ENCODE peak calls at places on chromosome 7, in six cellular contexts. V is prostate gland, C is kidney, U is fibroblast of lung, O is astrocyte of the spinal cord, K is astrocyte. N is an unnamed sample.

GRCh38 chr7:154928136-154929005 is 74.6 kb downstream of the PAXIP1 start:
- DNase-seq in V (peak), K (peak), U (peak), C (no peak), O (peak), N (peak)

GRCh38 chr7:71694678-71695077 is 562.7 kb downstream of the GALNT17 start:
- DNase-seq in O (no peak), K (no peak), V (no peak), C (no peak), U (no peak), N (no peak)

GRCh38 chr7:156827587-156828203 is 65.3 kb downstream of the LMBR1 start:
- DNase-seq in V (no peak), K (no peak), C (no peak), O (peak), U (peak), N (peak)

GRCh38 chr7:101636822-101637623 is 7.9 kb upstream of the MYL10 start:
- DNase-seq in C (no peak), U (no peak), V (no peak), K (no peak), O (no peak), N (no peak)

GRCh38 chr7:107344799-107345198 is 125.1 kb upstream of the GPR22 start:
- DNase-seq in O (no peak), K (no peak), C (no peak), U (no peak), V (no peak), N (no peak)

GRCh38 chr7:30899630-30900029 is 12.0 kb upstream of the AQP1 start:
- DNase-seq in U (no peak), K (no peak), C (no peak), O (no peak), V (no peak), N (no peak)

GRCh38 chr7:151624246-151624928 is 104.7 kb upstream of the RHEB start:
- DNase-seq in O (no peak), K (no peak), U (no peak), V (no peak), C (no peak), N (no peak)

GRCh38 chr7:2926120-2926897 is 82.2 kb upstream of the GNA12 start:
- DNase-seq in K (no peak), C (peak), U (no peak), O (no peak), V (no peak), N (no peak)

GRCh38 chr7:66894463-66895080 is 26.5 kb upstream of the TMEM248 start:
- DNase-seq in O (peak), U (peak), V (no peak), C (no peak), K (peak), N (peak)

GRCh38 chr7:139108256-139109187 is 998 bp downstream of the ZC3HAV1 start:
- DNase-seq in V (peak), C (peak), O (peak), K (peak), U (peak), N (peak)

GRCh38 chr7:73330772-73331171 is 2.8 kb downstream of the FKBP6 start:
- DNase-seq in V (no peak), O (no peak), C (no peak), K (no peak), U (no peak), N (no peak)

GRCh38 chr7:41436139-41436538 is 266.8 kb downstream of the INHBA start:
- DNase-seq in K (no peak), C (no peak), V (no peak), O (no peak), U (no peak), N (no peak)

GRCh38 chr7:102065226-102065625 is 221.4 kb upstream of the SH2B2 start:
- DNase-seq in U (no peak), V (no peak), O (no peak), K (no peak), C (no peak), N (no peak)

GRCh38 chr7:47804767-47805545 is 143.3 kb downstream of the PKD1L1 start:
- DNase-seq in V (no peak), K (peak), C (no peak), O (peak), U (no peak), N (no peak)

GRCh38 chr7:31114593-31115343 is 62.7 kb downstream of the ADCYAP1R1 start:
- DNase-seq in O (peak), C (no peak), V (no peak), U (peak), K (peak), N (peak)

GRCh38 chr7:28096713-28097112 is 83.9 kb downstream of the JAZF1 start:
- DNase-seq in K (no peak), O (peak), U (peak), V (peak), C (no peak), N (peak)

GRCh38 chr7:7127773-7128172 is 54.6 kb upstream of the C1GALT1 start:
- DNase-seq in U (no peak), V (no peak), O (no peak), C (no peak), K (no peak), N (no peak)

GRCh38 chr7:28931565-28931964 is 26.6 kb downstream of the TRIL start:
- DNase-seq in C (no peak), O (no peak), V (no peak), U (no peak), K (no peak), N (no peak)

GRCh38 chr7:157622000-157622399 is 285.2 kb downstream of the DNAJB6 start:
- DNase-seq in C (no peak), V (no peak), O (no peak), U (no peak), K (no peak), N (no peak)

GRCh38 chr7:65444899-65445823 is 71.5 kb downstream of the ZNF92 start:
- DNase-seq in V (no peak), O (no peak), U (no peak), C (no peak), K (no peak), N (no peak)

GRCh38 chr7:16846611-16847165 is 35.1 kb downstream of the AGR3 start:
- DNase-seq in V (no peak), U (no peak), C (no peak), K (no peak), O (no peak), N (no peak)

GRCh38 chr7:119408596-119408995 is 864.4 kb upstream of the KCND2 start:
- DNase-seq in O (no peak), V (no peak), U (no peak), C (no peak), K (no peak), N (no peak)

GRCh38 chr7:50588937-50589336 is 23.7 kb upstream of the DDC start:
- DNase-seq in C (no peak), O (no peak), V (no peak), U (no peak), K (no peak), N (no peak)
- TF ChIP-seq CTCF in C (no peak), O (peak), V (no peak), U (peak), K (no peak), N (no peak)

GRCh38 chr7:76047811-76048667 is at the start of the genes MDH2 and STYXL1:
- DNase-seq in C (peak), K (peak), U (peak), O (peak), V (peak), N (peak)
- H3K4me3 ChIP-seq in C (peak), K (peak), U (peak), O (peak), V (peak), N (peak)

GRCh38 chr7:145899938-145900337 is 216.7 kb upstream of the CNTNAP2 start:
- DNase-seq in U (no peak), O (no peak), V (no peak), C (no peak), K (no peak), N (no peak)
- TF ChIP-seq CTCF in U (no peak), O (no peak), V (no peak), C (no peak), K (no peak), N (no peak)

GRCh38 chr7:69893915-69894314 is 295.6 kb downstream of the AUTS2 start:
- DNase-seq in O (no peak), U (peak), C (no peak), K (no peak), V (no peak), N (no peak)

GRCh38 chr7:69892790-69893189 is 294.5 kb downstream of the AUTS2 start:
- DNase-seq in O (no peak), V (no peak), C (no peak), K (no peak), U (no peak), N (no peak)

GRCh38 chr7:69890081-69890369 is 291.8 kb downstream of the AUTS2 start:
- DNase-seq in V (no peak), O (no peak), U (no peak), K (no peak), C (no peak), N (no peak)

DNA sequence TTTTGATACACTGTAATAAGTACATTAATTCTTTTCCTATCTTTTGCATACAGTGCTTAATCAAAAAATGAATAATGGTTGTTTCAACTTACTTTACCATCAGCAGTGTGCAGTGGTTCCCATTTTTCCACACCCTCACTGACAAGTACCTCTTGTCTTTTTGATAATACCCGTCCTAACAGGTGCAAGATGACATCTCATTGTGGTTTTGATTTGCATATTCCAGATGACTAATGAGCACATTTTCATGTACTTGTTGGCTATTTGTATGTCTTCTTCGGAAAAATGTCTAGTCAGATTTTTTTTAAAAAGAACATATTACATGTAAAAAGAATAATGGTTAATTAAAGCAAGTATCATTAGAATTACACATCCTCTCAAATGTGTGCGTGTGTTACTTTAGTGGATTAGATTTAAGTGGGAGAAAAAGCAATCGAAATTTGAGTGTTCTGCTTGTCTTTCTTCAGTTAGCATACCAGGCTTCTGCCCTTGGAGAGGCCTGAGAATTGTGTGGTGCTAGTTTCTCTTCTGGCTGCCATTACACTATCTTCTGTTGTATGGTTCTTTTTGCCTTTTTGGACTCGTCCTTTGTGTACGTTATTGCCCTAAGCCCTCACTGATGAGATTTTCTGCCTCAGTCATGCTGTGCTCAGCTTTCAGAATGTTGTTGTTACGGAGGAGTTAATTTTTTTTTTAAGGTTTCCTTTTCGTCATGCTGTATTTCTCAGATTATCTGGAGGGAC is 291.2 kb downstream of the AUTS2 start:
- DNase-seq in K (no peak), O (no peak), U (no peak), C (no peak), V (no peak), N (no peak)
- H3K4me3 ChIP-seq in K (no peak), O (no peak), U (no peak), C (no peak), V (no peak), N (no peak)

GRCh38 chr7:24883632-24884013 is 96.4 kb downstream of the OSBPL3 start:
- DNase-seq in C (no peak), K (peak), U (no peak), O (no peak), V (no peak), N (peak)

GRCh38 chr7:24880886-24881285 is 99.1 kb downstream of the OSBPL3 start:
- DNase-seq in V (no peak), C (no peak), O (no peak), U (no peak), K (no peak), N (peak)

GRCh38 chr7:24879281-24879680 is 100.7 kb downstream of the OSBPL3 start:
- DNase-seq in O (peak), V (no peak), K (peak), C (no peak), U (no peak), N (no peak)

GRCh38 chr7:24882989-24883631 is 96.9 kb downstream of the OSBPL3 start:
- DNase-seq in O (peak), V (no peak), K (peak), C (no peak), U (peak), N (peak)

DNA sequence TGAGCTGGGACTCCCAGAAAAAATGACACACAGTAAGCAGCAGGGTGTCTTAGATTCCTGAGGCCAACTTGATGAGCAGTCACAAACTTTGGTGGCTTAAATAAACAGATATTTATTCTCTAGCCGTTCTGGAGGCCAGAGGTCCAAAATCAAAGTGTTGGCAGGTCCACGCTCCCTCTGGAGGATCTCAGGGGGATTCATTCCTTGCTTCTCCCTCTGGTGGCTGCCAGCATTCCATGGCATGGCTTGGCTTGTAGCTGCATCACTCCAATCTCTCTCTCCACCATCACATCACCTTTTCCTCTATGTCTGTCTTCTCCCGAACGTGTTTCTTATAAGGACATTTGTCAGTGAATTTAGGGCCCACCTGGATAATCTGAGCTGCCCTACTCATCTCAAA is 98.4 kb downstream of the OSBPL3 start:
- DNase-seq in K (no peak), O (no peak), C (no peak), V (no peak), U (no peak), N (no peak)
- TF ChIP-seq CTCF in K (peak), O (peak), C (no peak), V (no peak), U (no peak), N (peak)

DNA sequence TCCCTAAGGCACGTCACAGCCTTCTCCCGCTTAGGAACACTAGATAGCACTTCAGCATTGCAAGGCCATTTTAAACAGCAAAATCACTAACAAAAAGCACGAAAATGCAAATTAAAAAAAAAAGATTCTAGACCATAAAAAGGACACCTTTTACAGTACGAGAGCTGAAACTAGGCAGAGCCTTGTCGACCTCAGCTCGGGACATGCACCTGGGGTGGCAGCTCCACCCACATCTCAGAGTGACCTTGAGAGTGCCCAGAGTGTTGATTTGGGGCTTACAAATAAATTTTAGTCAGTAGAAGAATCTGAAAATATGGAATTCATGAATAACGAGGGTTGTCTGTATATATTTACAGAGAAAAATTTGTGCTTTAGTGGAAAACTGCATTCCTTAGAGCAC is 1.1 kb downstream of the MRPS24 start:
- DNase-seq in K (no peak), U (no peak), C (no peak), V (no peak), O (no peak), N (no peak)
- H3K4me3 ChIP-seq in K (peak), U (peak), C (peak), V (no peak), O (peak), N (peak)

GRCh38 chr7:150404785-150405583 is 25.9 kb downstream of the ZNF775 start:
- DNase-seq in O (peak), U (peak), K (peak), C (peak), V (peak), N (peak)
- TF ChIP-seq CTCF in O (no peak), U (no peak), K (peak), C (peak), V (no peak), N (no peak)

N was measured in foreskin fibroblast.